ENCODE peak calls at places on chromosomes 11 and 22, in four cellular contexts. One of them, this sample, is unnamed.

GRCh38 chr11:120303004-120303637 is 22.0 kb upstream of the TLCD5 start:
- DNase-seq in activated T-cell treated with anti-CD3 and anti-CD28 coated beads, Interleukin-2, amount 50 U/mL, for 72 hours: peak
- DNase-seq in activated CD8-positive, alpha-beta memory T cell treated with anti-CD3 and anti-CD28 coated beads, Interleukin-2, amount 50 U/mL, for 48 hours: peak
- DNase-seq in amniotic stem cell: peak
- DNase-seq in this sample: peak

GRCh38 chr11:86608251-86608799 is 64.1 kb downstream of the ME3 start:
- DNase-seq in activated T-cell treated with anti-CD3 and anti-CD28 coated beads, Interleukin-2, amount 50 U/mL, for 72 hours: peak
- DNase-seq in activated CD8-positive, alpha-beta memory T cell treated with anti-CD3 and anti-CD28 coated beads, Interleukin-2, amount 50 U/mL, for 48 hours: no peak
- DNase-seq in amniotic stem cell: peak
- DNase-seq in this sample: peak

GRCh38 chr11:35029979-35030378 is 109.0 kb upstream of the CD44 start:
- DNase-seq in activated T-cell treated with anti-CD3 and anti-CD28 coated beads, Interleukin-2, amount 50 U/mL, for 72 hours: peak
- DNase-seq in activated CD8-positive, alpha-beta memory T cell treated with anti-CD3 and anti-CD28 coated beads, Interleukin-2, amount 50 U/mL, for 48 hours: no peak
- DNase-seq in amniotic stem cell: peak
- DNase-seq in this sample: no peak

GRCh38 chr11:24932110-24933000 is 435.5 kb downstream of the LUZP2 start:
- DNase-seq in activated T-cell treated with anti-CD3 and anti-CD28 coated beads, Interleukin-2, amount 50 U/mL, for 72 hours: no peak
- DNase-seq in activated CD8-positive, alpha-beta memory T cell treated with anti-CD3 and anti-CD28 coated beads, Interleukin-2, amount 50 U/mL, for 48 hours: no peak
- DNase-seq in amniotic stem cell: no peak
- DNase-seq in this sample: peak

GRCh38 chr11:118438314-118438931 is 2.1 kb downstream of the KMT2A start:
- DNase-seq in activated T-cell treated with anti-CD3 and anti-CD28 coated beads, Interleukin-2, amount 50 U/mL, for 72 hours: peak
- DNase-seq in activated CD8-positive, alpha-beta memory T cell treated with anti-CD3 and anti-CD28 coated beads, Interleukin-2, amount 50 U/mL, for 48 hours: no peak
- DNase-seq in amniotic stem cell: peak
- DNase-seq in this sample: peak

GRCh38 chr11:102653744-102654291 is 28.7 kb upstream of the MMP20 start:
- DNase-seq in activated T-cell treated with anti-CD3 and anti-CD28 coated beads, Interleukin-2, amount 50 U/mL, for 72 hours: no peak
- DNase-seq in activated CD8-positive, alpha-beta memory T cell treated with anti-CD3 and anti-CD28 coated beads, Interleukin-2, amount 50 U/mL, for 48 hours: no peak
- DNase-seq in amniotic stem cell: no peak
- DNase-seq in this sample: no peak

GRCh38 chr11:103529217-103529684 is 420.0 kb downstream of the DYNC2H1 start:
- DNase-seq in activated T-cell treated with anti-CD3 and anti-CD28 coated beads, Interleukin-2, amount 50 U/mL, for 72 hours: no peak
- DNase-seq in activated CD8-positive, alpha-beta memory T cell treated with anti-CD3 and anti-CD28 coated beads, Interleukin-2, amount 50 U/mL, for 48 hours: no peak
- DNase-seq in amniotic stem cell: peak
- DNase-seq in this sample: peak

GRCh38 chr11:5658318-5658717 is 26.6 kb downstream of the TRIM5 start:
- DNase-seq in activated T-cell treated with anti-CD3 and anti-CD28 coated beads, Interleukin-2, amount 50 U/mL, for 72 hours: no peak
- DNase-seq in activated CD8-positive, alpha-beta memory T cell treated with anti-CD3 and anti-CD28 coated beads, Interleukin-2, amount 50 U/mL, for 48 hours: no peak
- DNase-seq in amniotic stem cell: no peak
- DNase-seq in this sample: no peak

GRCh38 chr11:1407668-1408067 is 17.9 kb downstream of the BRSK2 start:
- DNase-seq in activated T-cell treated with anti-CD3 and anti-CD28 coated beads, Interleukin-2, amount 50 U/mL, for 72 hours: no peak
- DNase-seq in activated CD8-positive, alpha-beta memory T cell treated with anti-CD3 and anti-CD28 coated beads, Interleukin-2, amount 50 U/mL, for 48 hours: no peak
- DNase-seq in amniotic stem cell: no peak
- DNase-seq in this sample: no peak

GRCh38 chr11:127919206-127920000 is 668.0 kb downstream of the ETS1 start:
- DNase-seq in activated T-cell treated with anti-CD3 and anti-CD28 coated beads, Interleukin-2, amount 50 U/mL, for 72 hours: peak
- DNase-seq in activated CD8-positive, alpha-beta memory T cell treated with anti-CD3 and anti-CD28 coated beads, Interleukin-2, amount 50 U/mL, for 48 hours: no peak
- DNase-seq in amniotic stem cell: no peak
- DNase-seq in this sample: no peak

GRCh38 chr11:17551347-17552040 is 4.4 kb downstream of the OTOG start:
- DNase-seq in activated T-cell treated with anti-CD3 and anti-CD28 coated beads, Interleukin-2, amount 50 U/mL, for 72 hours: no peak
- DNase-seq in activated CD8-positive, alpha-beta memory T cell treated with anti-CD3 and anti-CD28 coated beads, Interleukin-2, amount 50 U/mL, for 48 hours: no peak
- DNase-seq in amniotic stem cell: no peak
- DNase-seq in this sample: no peak

GRCh38 chr11:122618927-122619326 is 36.6 kb upstream of the UBASH3B start:
- DNase-seq in activated T-cell treated with anti-CD3 and anti-CD28 coated beads, Interleukin-2, amount 50 U/mL, for 72 hours: no peak
- DNase-seq in activated CD8-positive, alpha-beta memory T cell treated with anti-CD3 and anti-CD28 coated beads, Interleukin-2, amount 50 U/mL, for 48 hours: no peak
- DNase-seq in amniotic stem cell: no peak
- DNase-seq in this sample: no peak

GRCh38 chr11:110434952-110435779 is 5.4 kb downstream of the FDX1 start:
- DNase-seq in activated T-cell treated with anti-CD3 and anti-CD28 coated beads, Interleukin-2, amount 50 U/mL, for 72 hours: peak
- DNase-seq in activated CD8-positive, alpha-beta memory T cell treated with anti-CD3 and anti-CD28 coated beads, Interleukin-2, amount 50 U/mL, for 48 hours: no peak
- DNase-seq in amniotic stem cell: no peak
- DNase-seq in this sample: no peak

GRCh38 chr22:40204331-40205116 is 26.8 kb downstream of the TNRC6B start:
- DNase-seq in activated T-cell treated with anti-CD3 and anti-CD28 coated beads, Interleukin-2, amount 50 U/mL, for 72 hours: no peak
- DNase-seq in activated CD8-positive, alpha-beta memory T cell treated with anti-CD3 and anti-CD28 coated beads, Interleukin-2, amount 50 U/mL, for 48 hours: peak
- DNase-seq in amniotic stem cell: peak
- DNase-seq in this sample: peak

GRCh38 chr11:107898270-107898669 is 30.0 kb upstream of the RAB39A start:
- DNase-seq in activated T-cell treated with anti-CD3 and anti-CD28 coated beads, Interleukin-2, amount 50 U/mL, for 72 hours: no peak
- DNase-seq in activated CD8-positive, alpha-beta memory T cell treated with anti-CD3 and anti-CD28 coated beads, Interleukin-2, amount 50 U/mL, for 48 hours: no peak
- DNase-seq in amniotic stem cell: no peak
- DNase-seq in this sample: no peak

GRCh38 chr22:38017939-38018885 is 33.9 kb upstream of the SOX10 start:
- DNase-seq in activated T-cell treated with anti-CD3 and anti-CD28 coated beads, Interleukin-2, amount 50 U/mL, for 72 hours: no peak
- DNase-seq in activated CD8-positive, alpha-beta memory T cell treated with anti-CD3 and anti-CD28 coated beads, Interleukin-2, amount 50 U/mL, for 48 hours: no peak
- DNase-seq in amniotic stem cell: no peak
- DNase-seq in this sample: no peak

GRCh38 chr11:11786771-11787170 is 55.0 kb upstream of the USP47 start:
- DNase-seq in activated T-cell treated with anti-CD3 and anti-CD28 coated beads, Interleukin-2, amount 50 U/mL, for 72 hours: no peak
- DNase-seq in activated CD8-positive, alpha-beta memory T cell treated with anti-CD3 and anti-CD28 coated beads, Interleukin-2, amount 50 U/mL, for 48 hours: no peak
- DNase-seq in amniotic stem cell: no peak
- DNase-seq in this sample: no peak

GRCh38 chr11:57353024-57353423 is 14.9 kb downstream of the P2RX3 start:
- DNase-seq in activated T-cell treated with anti-CD3 and anti-CD28 coated beads, Interleukin-2, amount 50 U/mL, for 72 hours: no peak
- DNase-seq in activated CD8-positive, alpha-beta memory T cell treated with anti-CD3 and anti-CD28 coated beads, Interleukin-2, amount 50 U/mL, for 48 hours: no peak
- DNase-seq in amniotic stem cell: no peak
- DNase-seq in this sample: no peak

GRCh38 chr11:83656931-83657330 is 370.8 kb upstream of the CCDC90B start:
- DNase-seq in activated T-cell treated with anti-CD3 and anti-CD28 coated beads, Interleukin-2, amount 50 U/mL, for 72 hours: no peak
- DNase-seq in activated CD8-positive, alpha-beta memory T cell treated with anti-CD3 and anti-CD28 coated beads, Interleukin-2, amount 50 U/mL, for 48 hours: no peak
- DNase-seq in amniotic stem cell: no peak
- DNase-seq in this sample: no peak

GRCh38 chr11:77019976-77020591 is 14.1 kb upstream of the B3GNT6 start:
- DNase-seq in activated T-cell treated with anti-CD3 and anti-CD28 coated beads, Interleukin-2, amount 50 U/mL, for 72 hours: no peak
- DNase-seq in activated CD8-positive, alpha-beta memory T cell treated with anti-CD3 and anti-CD28 coated beads, Interleukin-2, amount 50 U/mL, for 48 hours: no peak
- DNase-seq in amniotic stem cell: no peak
- DNase-seq in this sample: no peak

This sample was measured in BE2C.